ENCODE peak calls at places on chromosomes 4 and X, in eight cellular contexts. L is fibroblast of lung, O is fibroblast of villous mesenchyme, V is heart left ventricle, B is psoas muscle, R is cardiac fibroblast, Q is dorsolateral prefrontal cortex, C is left ventricle myocardium inferior. H is an unnamed sample.

GRCh38 chrX:18883961-18884765 is 99.8 kb downstream of the PHKA2 start:
- DNase-seq in R (no peak), Q (no peak), B (no peak), C (no peak), L (no peak), V (no peak), O (no peak), H (no peak)

GRCh38 chr4:111792592-111792991 is 352.7 kb upstream of the FAM241A start:
- DNase-seq in B (no peak), Q (no peak), C (no peak), O (no peak), R (no peak), L (no peak), V (no peak), H (no peak)

GRCh38 chr4:153207561-153207960 is 3.3 kb downstream of the TRIM2 start:
- DNase-seq in Q (peak), O (peak), B (peak), C (peak), V (peak), L (no peak), R (peak), H (no peak)

GRCh38 chr4:160836431-160836830 is 1327.4 kb downstream of the FSTL5 start:
- DNase-seq in L (no peak), V (no peak), O (no peak), B (no peak), C (no peak), R (no peak), Q (no peak), H (no peak)

GRCh38 chr4:64781737-64782326 is 372.6 kb upstream of the TECRL start:
- DNase-seq in L (peak), O (peak), R (peak), B (no peak), Q (no peak), V (no peak), C (no peak), H (no peak)

GRCh38 chrX:148380614-148381561 is 119.5 kb upstream of the AFF2 start:
- DNase-seq in L (peak), O (no peak), R (no peak), Q (no peak), B (no peak), C (no peak), V (no peak), H (no peak)

GRCh38 chr4:101022151-101023024 is 324.9 kb downstream of the PPP3CA start:
- DNase-seq in L (peak), C (no peak), R (peak), B (no peak), Q (no peak), O (peak), V (no peak), H (no peak)

GRCh38 chrX:132119821-132120220 is 8.0 kb downstream of the FRMD7 start:
- DNase-seq in Q (no peak), R (no peak), V (no peak), O (no peak), L (no peak), B (no peak), C (no peak), H (no peak)

GRCh38 chrX:140767646-140768045 is 58.1 kb downstream of the LINC00632 start:
- DNase-seq in B (no peak), O (no peak), V (no peak), C (no peak), L (peak), R (peak), Q (no peak), H (no peak)

GRCh38 chr4:16077786-16078185 is 6.0 kb downstream of the PROM1 start:
- DNase-seq in R (no peak), L (no peak), Q (no peak), C (no peak), V (no peak), B (no peak), O (no peak), H (no peak)

GRCh38 chrX:96837808-96838207 is 45.9 kb upstream of the RPA4 start:
- DNase-seq in O (no peak), V (no peak), R (peak), C (no peak), Q (no peak), L (peak), B (no peak), H (no peak)

GRCh38 chr4:1784789-1785591 is 8.1 kb upstream of the FGFR3 start:
- DNase-seq in O (peak), B (no peak), V (peak), R (no peak), L (no peak), Q (no peak), C (peak), H (no peak)

GRCh38 chrX:129959493-129959832 is 23.0 kb upstream of the BCORL1 start:
- DNase-seq in O (peak), Q (no peak), B (no peak), V (no peak), C (no peak), R (no peak), L (peak), H (no peak)

GRCh38 chrX:4043951-4044350 is 330.5 kb upstream of the PRKX start:
- DNase-seq in V (no peak), B (no peak), L (no peak), R (no peak), O (no peak), Q (no peak), C (no peak), H (no peak)

GRCh38 chrX:110286126-110286525 is 31.8 kb downstream of the AMMECR1 start:
- DNase-seq in Q (no peak), C (no peak), V (no peak), L (peak), B (no peak), O (peak), R (peak), H (no peak)

GRCh38 chr4:112951362-112951962 is 98.0 kb upstream of the ANK2 start:
- DNase-seq in R (peak), O (peak), V (no peak), L (peak), C (no peak), Q (no peak), B (no peak), H (no peak)

GRCh38 chr4:180057891-180058643 is 2185.1 kb upstream of the TENM3 start:
- DNase-seq in B (peak), R (peak), Q (peak), V (no peak), C (no peak), L (peak), O (no peak), H (no peak)

GRCh38 chrX:17788439-17788838 is 51.1 kb downstream of the SCML1 start:
- DNase-seq in O (peak), V (no peak), Q (peak), C (no peak), R (peak), L (peak), B (peak), H (peak)

GRCh38 chr4:150739591-150739990 is 157.6 kb downstream of the MAB21L2 start:
- DNase-seq in C (no peak), Q (no peak), L (peak), O (no peak), B (no peak), R (no peak), V (no peak), H (no peak)

GRCh38 chr4:173230077-173230476 is 61.5 kb downstream of the GALNT7 start:
- DNase-seq in L (no peak), O (no peak), R (no peak), V (no peak), B (no peak), C (no peak), Q (no peak), H (no peak)

GRCh38 chr4:173237152-173237551 is 68.5 kb downstream of the GALNT7 start:
- DNase-seq in C (no peak), Q (no peak), O (peak), L (no peak), B (no peak), V (no peak), R (peak), H (no peak)

GRCh38 chr4:173227753-173228152 is 59.1 kb downstream of the GALNT7 start:
- DNase-seq in Q (no peak), O (no peak), V (no peak), C (no peak), B (no peak), L (no peak), R (no peak), H (no peak)

GRCh38 chr4:173235050-173235449 is 66.4 kb downstream of the GALNT7 start:
- DNase-seq in V (no peak), C (no peak), B (no peak), L (no peak), R (no peak), Q (no peak), O (peak), H (no peak)

DNA sequence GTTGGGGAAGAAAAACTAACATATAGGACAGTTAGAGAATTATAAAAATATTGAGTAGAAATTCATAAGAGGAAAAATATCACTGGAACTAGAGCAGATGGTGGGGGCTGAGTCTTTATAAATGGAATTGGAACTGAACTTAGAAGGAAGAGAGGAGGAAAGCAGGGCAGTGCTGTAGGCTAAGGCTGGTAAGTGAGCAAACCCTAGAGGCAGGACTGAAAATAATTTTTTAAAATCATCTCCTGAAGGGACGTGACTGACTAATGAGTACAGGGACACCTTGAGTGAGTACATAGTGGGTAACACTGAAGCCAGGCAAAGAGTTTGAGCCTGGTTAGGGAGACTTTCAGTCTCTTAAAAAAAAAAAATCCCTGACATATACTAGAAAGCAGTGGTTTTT is 63.3 kb downstream of the GALNT7 start:
- DNase-seq in B (no peak), Q (no peak), O (no peak), V (no peak), L (peak), R (peak), C (no peak), H (no peak)
- TF ChIP-seq CTCF in B (no peak), Q (no peak), O (peak), V (no peak), L (peak), R (peak), C (peak), H (no peak)

GRCh38 chr4:76306882-76307669 is 543 bp downstream of the STBD1 start:
- DNase-seq in C (peak), R (peak), B (peak), L (peak), Q (peak), V (peak), O (peak), H (no peak)
- TF ChIP-seq CTCF in C (peak), R (peak), B (peak), L (peak), Q (peak), V (peak), O (peak), H (no peak)

GRCh38 chrX:153725832-153726285 is 1.2 kb downstream of the ABCD1 start:
- DNase-seq in R (no peak), C (no peak), O (no peak), L (no peak), Q (no peak), B (no peak), V (no peak), H (peak)

GRCh38 chrX:153724252-153725038 is at the start of the genes ABCD1 and BCAP31:
- DNase-seq in V (peak), B (peak), L (peak), R (peak), O (peak), C (peak), Q (peak), H (peak)

GRCh38 chrX:153722704-153723350 is 1.4 kb downstream of the BCAP31 start:
- DNase-seq in L (no peak), V (no peak), Q (no peak), C (no peak), B (no peak), R (peak), O (peak), H (no peak)

GRCh38 chrX:153725039-153725831 is 579 bp downstream of the ABCD1 start:
- DNase-seq in L (no peak), Q (no peak), V (no peak), R (no peak), B (no peak), O (no peak), C (no peak), H (no peak)

GRCh38 chrX:153723351-153724251 is 586 bp downstream of the BCAP31 start:
- DNase-seq in L (peak), Q (no peak), B (no peak), V (no peak), O (peak), C (no peak), R (peak), H (no peak)
- TF ChIP-seq CTCF in L (peak), Q (no peak), B (peak), V (peak), O (peak), C (peak), R (peak), H (peak)

GRCh38 chrX:25034889-25035288 is 19.1 kb upstream of the ARX start:
- DNase-seq in O (no peak), C (no peak), V (no peak), L (no peak), B (no peak), Q (no peak), R (peak), H (no peak)
- TF ChIP-seq CTCF in O (peak), C (no peak), V (no peak), L (peak), B (no peak), Q (no peak), R (peak), H (no peak)

GRCh38 chr4:184503869-184504300 is 29.5 kb upstream of the IRF2 start:
- DNase-seq in V (no peak), C (no peak), Q (no peak), O (no peak), R (peak), L (peak), B (no peak), H (no peak)

GRCh38 chr4:184511156-184511555 is 36.8 kb upstream of the IRF2 start:
- DNase-seq in R (no peak), Q (no peak), V (no peak), B (no peak), O (no peak), L (no peak), C (no peak), H (no peak)

GRCh38 chr4:184504385-184504784 is 30.0 kb upstream of the IRF2 start:
- DNase-seq in C (no peak), V (no peak), L (no peak), B (no peak), R (no peak), Q (no peak), O (no peak), H (no peak)

GRCh38 chr4:184510431-184510830 is 36.1 kb upstream of the IRF2 start:
- DNase-seq in O (no peak), Q (no peak), V (no peak), C (no peak), R (peak), B (no peak), L (peak), H (no peak)

GRCh38 chr4:184506527-184507121 is 32.3 kb upstream of the IRF2 start:
- DNase-seq in O (no peak), R (peak), L (no peak), V (no peak), C (no peak), B (no peak), Q (peak), H (no peak)
- TF ChIP-seq CTCF in O (no peak), R (peak), L (peak), V (no peak), C (no peak), B (peak), Q (peak), H (no peak)

GRCh38 chr4:163109967-163110366 is 56.7 kb downstream of the NAF1 start:
- DNase-seq in R (peak), O (no peak), Q (no peak), L (no peak), V (no peak), C (no peak), B (no peak), H (no peak)

GRCh38 chr4:163113921-163114703 is 52.6 kb downstream of the NAF1 start:
- DNase-seq in B (no peak), V (no peak), L (peak), Q (no peak), R (peak), O (no peak), C (no peak), H (no peak)

GRCh38 chr4:163108614-163109013 is 58.1 kb downstream of the NAF1 start:
- DNase-seq in O (no peak), B (no peak), R (no peak), Q (no peak), C (no peak), L (no peak), V (no peak), H (no peak)

GRCh38 chr4:163110442-163110841 is 56.2 kb downstream of the NAF1 start:
- DNase-seq in O (no peak), L (no peak), V (no peak), C (no peak), B (no peak), R (no peak), Q (no peak), H (no peak)

DNA sequence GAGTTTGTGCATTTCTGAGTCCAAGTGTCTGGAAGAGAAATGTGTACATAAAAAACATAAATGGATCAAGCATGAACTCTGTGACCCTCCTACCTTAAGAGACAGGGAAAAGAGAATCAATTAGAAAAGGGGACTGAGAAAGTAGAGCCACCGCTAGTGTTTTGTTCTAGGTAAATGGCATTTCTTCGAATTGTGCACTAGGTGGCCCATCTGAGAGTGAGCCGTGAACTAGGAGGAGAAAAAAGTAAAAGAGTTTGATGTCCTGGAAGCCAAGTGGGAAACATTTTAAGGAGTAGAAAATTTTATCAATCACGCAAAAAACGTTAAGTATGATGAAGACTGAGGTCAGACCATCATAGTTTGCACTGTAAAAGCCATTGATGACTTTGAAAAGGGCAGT is 55.1 kb downstream of the NAF1 start:
- DNase-seq in O (peak), R (peak), B (no peak), C (no peak), Q (no peak), V (no peak), L (peak), H (no peak)
- TF ChIP-seq CTCF in O (peak), R (peak), B (no peak), C (no peak), Q (no peak), V (no peak), L (peak), H (no peak)

DNA sequence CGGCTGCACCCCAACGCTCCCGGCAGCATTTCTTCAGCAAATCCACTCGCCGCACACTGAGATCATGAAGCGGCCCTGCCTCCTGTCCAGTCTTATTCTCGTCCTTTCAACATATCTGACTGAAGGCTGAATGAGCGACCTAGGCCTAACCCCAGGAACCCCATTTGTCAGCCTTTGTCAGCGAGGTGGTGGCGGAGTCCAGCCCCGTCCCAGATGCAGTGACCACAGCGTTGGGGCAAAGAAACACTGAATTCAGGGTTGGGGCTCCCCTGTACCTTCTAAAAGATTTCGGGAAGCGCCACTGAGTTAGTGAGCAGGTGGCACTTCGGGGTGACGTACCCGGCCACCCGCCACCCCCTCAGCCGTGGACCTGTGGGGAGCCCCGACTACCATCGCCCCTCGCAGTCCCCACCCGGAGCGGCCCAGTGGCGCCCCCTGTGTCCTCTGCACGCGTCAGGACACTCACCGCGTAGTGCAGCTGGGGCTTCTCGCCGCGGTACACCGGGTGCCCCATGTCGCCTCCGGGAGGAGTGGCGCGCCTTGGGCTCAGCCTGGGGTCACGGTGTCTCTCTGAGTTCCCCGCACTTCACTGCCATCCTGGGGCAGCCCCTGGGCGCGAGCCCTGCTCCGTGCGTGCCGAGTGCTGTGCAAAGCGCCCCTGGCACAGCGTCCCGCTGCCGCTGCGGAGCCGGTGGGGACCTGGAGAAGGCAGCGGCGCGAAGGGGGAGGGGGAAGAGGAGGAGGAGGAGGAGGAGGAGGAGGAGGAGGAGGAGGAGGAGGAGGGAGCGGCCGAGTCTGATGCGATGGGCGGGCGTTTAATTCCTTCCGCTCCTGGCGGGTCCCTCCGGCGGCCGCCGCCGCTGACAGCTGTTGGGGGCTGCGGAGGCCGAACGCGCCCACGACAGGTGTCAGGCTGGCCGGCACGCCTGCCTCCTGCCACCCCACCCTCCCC is 134.1 kb downstream of the AMELX start:
- DNase-seq in L (no peak), Q (peak), O (no peak), C (peak), B (peak), R (peak), V (peak), H (peak)
- TF ChIP-seq CTCF in L (peak), Q (no peak), O (peak), C (peak), B (no peak), R (peak), V (peak), H (peak)

GRCh38 chr4:18404642-18405041 is 383.1 kb upstream of the LCORL start:
- DNase-seq in O (no peak), R (no peak), Q (no peak), V (no peak), B (no peak), L (no peak), C (no peak), H (no peak)
- TF ChIP-seq CTCF in O (no peak), R (no peak), Q (no peak), V (no peak), B (no peak), L (no peak), C (no peak), H (no peak)

DNA sequence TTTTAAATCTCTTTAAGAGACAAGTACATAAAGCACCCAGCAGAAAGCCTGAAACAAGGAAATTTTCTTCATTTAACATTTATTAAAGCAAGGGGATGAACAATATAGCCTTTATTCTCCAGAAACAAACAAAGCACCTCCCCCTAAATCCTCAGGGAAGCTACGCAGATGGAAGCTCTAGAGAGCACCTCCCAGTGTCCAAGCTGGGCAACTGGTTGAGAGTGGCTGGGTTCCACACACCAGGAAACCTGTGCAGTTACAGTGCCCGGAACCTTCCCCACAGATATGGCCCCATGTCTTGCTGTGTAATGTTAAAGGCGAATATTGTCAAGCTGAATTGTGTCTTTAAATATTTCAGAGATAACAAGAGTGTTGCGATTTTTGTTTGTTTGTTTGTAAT is 8.9 kb upstream of the TRIML1 start:
- DNase-seq in Q (no peak), B (no peak), L (no peak), V (no peak), R (no peak), O (no peak), C (no peak), H (no peak)
- TF ChIP-seq CTCF in Q (no peak), B (no peak), L (no peak), V (no peak), R (no peak), O (no peak), C (no peak), H (no peak)

GRCh38 chrX:30593435-30594200 is 16.1 kb upstream of the TASL start:
- DNase-seq in V (no peak), C (no peak), O (no peak), L (no peak), Q (no peak), B (no peak), R (no peak), H (no peak)
- TF ChIP-seq CTCF in V (no peak), C (no peak), O (no peak), L (no peak), Q (no peak), B (no peak), R (no peak), H (no peak)